ENCODE peak calls at places on chromosomes 2 and 18, in eight cellular contexts. G, Q, O, P, Y, A, R and E are unnamed samples. For H3K4me1 and H3K9me3, the result is how much of the 10 kb centered on the place peaks cover.

GRCh38 chr2:43239981-43240761 is 13.8 kb upstream of the ZFP36L2 start:
- DNase-seq in G (no peak), Q (no peak), O (no peak), P (no peak), Y (no peak), A (no peak), R (no peak), E (no peak)

GRCh38 chr2:202032841-202033316 is 776 bp upstream of the FZD7 start:
- DNase-seq in G (peak), Q (no peak), O (peak), P (no peak), Y (no peak), A (peak), R (peak), E (peak)

GRCh38 chr2:202172439-202173191 is 65.8 kb downstream of the SUMO1 start:
- DNase-seq in G (no peak), Q (no peak), O (no peak), P (no peak), Y (no peak), A (no peak), R (no peak), E (peak)

GRCh38 chr2:140786585-140786984 is 1344.2 kb downstream of the LRP1B start:
- DNase-seq in G (no peak), Q (no peak), O (no peak), P (no peak), Y (peak), A (no peak), R (no peak), E (no peak)

GRCh38 chr2:23268467-23269263 is 116.3 kb upstream of the KLHL29 start:
- DNase-seq in G (no peak), Q (no peak), O (no peak), P (no peak), Y (no peak), A (no peak), R (no peak), E (no peak)

GRCh38 chr18:58015045-58015444 is 29.0 kb upstream of the NEDD4L start:
- DNase-seq in G (no peak), Q (no peak), O (no peak), P (no peak), Y (no peak), A (no peak), R (no peak), E (no peak)

GRCh38 chr2:3102915-3103569 is 274.6 kb downstream of the EIPR1 start:
- DNase-seq in G (no peak), Q (no peak), O (no peak), P (no peak), Y (no peak), A (no peak), R (no peak), E (no peak)

GRCh38 chr18:74980669-74981068 is 228.3 kb downstream of the PTGR3 start:
- DNase-seq in G (no peak), Q (no peak), O (no peak), P (no peak), Y (no peak), A (no peak), R (no peak), E (no peak)

GRCh38 chr2:186399082-186399644 is 86.9 kb upstream of the ZC3H15 start:
- DNase-seq in G (no peak), Q (no peak), O (no peak), P (no peak), Y (no peak), A (no peak), R (no peak), E (no peak)

GRCh38 chr18:54883816-54884604 is 55.7 kb downstream of the RAB27B start:
- DNase-seq in G (no peak), Q (no peak), O (no peak), P (no peak), Y (no peak), A (no peak), R (no peak), E (no peak)

GRCh38 chr2:160582481-160583161 is 89.0 kb upstream of the RBMS1 start:
- DNase-seq in G (peak), Q (no peak), O (no peak), P (no peak), Y (peak), A (no peak), R (no peak), E (no peak)

GRCh38 chr18:63374520-63374919 is 7.5 kb upstream of the KDSR start:
- DNase-seq in G (no peak), Q (no peak), O (no peak), P (no peak), Y (no peak), A (no peak), R (no peak), E (no peak)

GRCh38 chr2:23698116-23698732 is 228.7 kb downstream of the ATAD2B start:
- DNase-seq in G (no peak), Q (no peak), O (no peak), P (no peak), Y (no peak), A (no peak), R (no peak), E (no peak)

GRCh38 chr2:153478289-153479261 is at the start of gene RPRM:
- DNase-seq in G (peak), Q (peak), O (peak), P (no peak), Y (peak), A (peak), R (peak), E (peak)

GRCh38 chr2:126792993-126793392 is 105.7 kb upstream of the TEX51 start:
- DNase-seq in G (no peak), Q (no peak), O (no peak), P (no peak), Y (no peak), A (no peak), R (no peak), E (no peak)

GRCh38 chr2:52563144-52563543 is 1204.5 kb upstream of the CHAC2 start:
- DNase-seq in G (no peak), Q (no peak), O (no peak), P (no peak), Y (no peak), A (no peak), R (no peak), E (no peak)

GRCh38 chr2:104078431-104079157 is 775.3 kb upstream of the POU3F3 start:
- DNase-seq in G (no peak), Q (no peak), O (no peak), P (no peak), Y (no peak), A (peak), R (no peak), E (no peak)

GRCh38 chr2:8528863-8529262 is 153.0 kb upstream of the ID2 start:
- DNase-seq in G (no peak), Q (no peak), O (no peak), P (no peak), Y (no peak), A (no peak), R (no peak), E (no peak)
- H3K4me1 ChIP-seq in G (under half), Q (under half), O (under half), P (under half), Y (under half), A (under half), R (under half), E (under half)

DNA sequence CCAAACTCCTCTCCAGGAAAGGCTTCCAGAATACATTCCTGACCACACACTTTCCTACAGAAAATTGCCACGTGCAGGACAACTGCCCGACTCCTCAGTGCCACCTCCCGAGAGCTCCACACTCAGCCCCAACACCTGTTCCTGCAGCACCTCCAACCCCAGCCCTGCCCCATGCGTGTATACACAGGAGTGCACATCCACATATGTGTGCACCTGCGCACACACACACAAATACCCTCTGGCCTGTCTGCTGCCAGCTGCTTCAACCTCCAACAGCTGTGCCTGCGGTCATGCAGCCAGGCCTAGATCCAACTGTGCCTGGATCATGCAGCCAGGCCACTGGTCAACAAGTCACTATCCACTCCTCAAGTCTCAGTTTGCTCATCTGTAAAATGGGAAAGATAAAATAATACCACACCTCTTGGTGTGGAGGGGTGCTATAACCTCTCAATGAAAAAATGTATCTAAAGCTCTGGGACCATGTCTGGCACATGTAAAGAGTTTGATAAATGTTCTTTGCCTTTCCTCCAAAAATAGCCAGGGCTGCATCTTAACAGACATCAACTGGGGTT is 152.1 kb upstream of the ID2 start:
- DNase-seq in G (no peak), Q (no peak), O (no peak), P (no peak), Y (no peak), A (no peak), R (no peak), E (no peak)
- H3K9me3 ChIP-seq in G (under half), Q (under half), O (under half), P (under half), Y (under half), A (under half), R (under half), E (under half)

GRCh38 chr2:1795261-1795828 is 51.0 kb upstream of the PXDN start:
- DNase-seq in G (no peak), Q (no peak), O (no peak), P (no peak), Y (no peak), A (no peak), R (no peak), E (no peak)

GRCh38 chr2:1795842-1796580 is 51.7 kb upstream of the PXDN start:
- DNase-seq in G (peak), Q (no peak), O (no peak), P (no peak), Y (no peak), A (no peak), R (no peak), E (no peak)

GRCh38 chr2:1794821-1795220 is 50.5 kb upstream of the PXDN start:
- DNase-seq in G (no peak), Q (no peak), O (no peak), P (no peak), Y (no peak), A (no peak), R (no peak), E (no peak)

GRCh38 chr2:1798425-1799144 is 54.3 kb upstream of the PXDN start:
- DNase-seq in G (no peak), Q (no peak), O (no peak), P (no peak), Y (no peak), A (no peak), R (no peak), E (no peak)

GRCh38 chr2:1796581-1796930 is 52.2 kb upstream of the PXDN start:
- DNase-seq in G (no peak), Q (no peak), O (no peak), P (no peak), Y (no peak), A (no peak), R (no peak), E (no peak)
- H3K4me3 ChIP-seq in G (no peak), Q (no peak), O (no peak), P (no peak), Y (no peak), A (no peak), R (no peak), E (no peak)

GRCh38 chr2:224031358-224031970 is 7.6 kb downstream of the SERPINE2 start:
- DNase-seq in G (no peak), Q (no peak), O (no peak), P (no peak), Y (no peak), A (no peak), R (no peak), E (no peak)

GRCh38 chr2:224027070-224027469 is 12.0 kb downstream of the SERPINE2 start:
- DNase-seq in G (no peak), Q (no peak), O (no peak), P (no peak), Y (peak), A (no peak), R (no peak), E (no peak)

GRCh38 chr2:224029876-224030275 is 9.2 kb downstream of the SERPINE2 start:
- DNase-seq in G (no peak), Q (no peak), O (no peak), P (no peak), Y (no peak), A (no peak), R (no peak), E (no peak)

GRCh38 chr2:224025874-224026273 is 13.2 kb downstream of the SERPINE2 start:
- DNase-seq in G (no peak), Q (peak), O (no peak), P (no peak), Y (no peak), A (no peak), R (peak), E (peak)

GRCh38 chr2:224027912-224028311 is 11.2 kb downstream of the SERPINE2 start:
- DNase-seq in G (no peak), Q (no peak), O (no peak), P (no peak), Y (no peak), A (no peak), R (no peak), E (no peak)
- H3K4me1 ChIP-seq in G (under half), Q (under half), O (under half), P (under half), Y (under half), A (under half), R (half or more), E (under half)

GRCh38 chr2:63008838-63009237 is 41.8 kb upstream of the OTX1 start:
- DNase-seq in G (no peak), Q (no peak), O (no peak), P (no peak), Y (no peak), A (no peak), R (no peak), E (peak)
- H3K9me3 ChIP-seq in G (under half), Q (under half), O (under half), P (under half), Y (under half), A (under half), R (under half), E (under half)

GRCh38 chr2:234444242-234444641 is 52.6 kb downstream of the ARL4C start:
- DNase-seq in G (peak), Q (no peak), O (no peak), P (no peak), Y (no peak), A (no peak), R (peak), E (no peak)

GRCh38 chr2:234447189-234447588 is 49.7 kb downstream of the ARL4C start:
- DNase-seq in G (no peak), Q (no peak), O (no peak), P (no peak), Y (no peak), A (no peak), R (no peak), E (no peak)

GRCh38 chr2:234446404-234447076 is 50.3 kb downstream of the ARL4C start:
- DNase-seq in G (no peak), Q (peak), O (peak), P (no peak), Y (no peak), A (peak), R (peak), E (peak)

GRCh38 chr2:234447963-234448362 is 48.9 kb downstream of the ARL4C start:
- DNase-seq in G (no peak), Q (no peak), O (no peak), P (no peak), Y (no peak), A (no peak), R (peak), E (no peak)

DNA sequence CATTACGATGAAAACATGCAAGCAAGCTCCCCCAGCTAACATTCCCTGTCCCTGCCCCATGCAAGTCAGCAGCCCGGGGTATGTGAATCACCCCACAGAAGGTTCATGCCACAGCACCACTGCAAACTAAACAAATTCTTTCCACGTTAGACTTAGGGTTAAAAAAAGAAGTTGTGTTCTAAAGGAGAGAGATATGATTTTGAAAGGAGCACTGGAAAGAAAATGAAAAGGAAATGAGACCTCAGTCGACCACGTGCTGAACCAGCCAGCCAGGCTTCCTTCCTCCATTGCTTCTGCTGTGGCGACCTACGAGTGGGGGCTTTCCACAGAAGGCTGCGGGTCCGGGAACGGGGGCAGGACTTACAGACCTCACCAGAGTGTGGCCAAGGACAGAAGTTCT is 52.0 kb downstream of the ARL4C start:
- DNase-seq in G (peak), Q (peak), O (no peak), P (no peak), Y (no peak), A (no peak), R (peak), E (peak)
- H3K4me3 ChIP-seq in G (no peak), Q (no peak), O (no peak), P (no peak), Y (no peak), A (no peak), R (peak), E (no peak)

GRCh38 chr2:32958836-32959235 is 12.1 kb downstream of the LTBP1 start:
- DNase-seq in G (peak), Q (no peak), O (no peak), P (no peak), Y (no peak), A (no peak), R (no peak), E (no peak)

GRCh38 chr2:32963941-32964340 is 17.2 kb downstream of the LTBP1 start:
- DNase-seq in G (peak), Q (no peak), O (no peak), P (no peak), Y (no peak), A (no peak), R (no peak), E (no peak)

GRCh38 chr2:32962652-32963051 is 15.9 kb downstream of the LTBP1 start:
- DNase-seq in G (no peak), Q (no peak), O (no peak), P (no peak), Y (no peak), A (no peak), R (no peak), E (no peak)

GRCh38 chr2:32960238-32960637 is 13.5 kb downstream of the LTBP1 start:
- DNase-seq in G (no peak), Q (no peak), O (no peak), P (no peak), Y (no peak), A (no peak), R (no peak), E (no peak)

DNA sequence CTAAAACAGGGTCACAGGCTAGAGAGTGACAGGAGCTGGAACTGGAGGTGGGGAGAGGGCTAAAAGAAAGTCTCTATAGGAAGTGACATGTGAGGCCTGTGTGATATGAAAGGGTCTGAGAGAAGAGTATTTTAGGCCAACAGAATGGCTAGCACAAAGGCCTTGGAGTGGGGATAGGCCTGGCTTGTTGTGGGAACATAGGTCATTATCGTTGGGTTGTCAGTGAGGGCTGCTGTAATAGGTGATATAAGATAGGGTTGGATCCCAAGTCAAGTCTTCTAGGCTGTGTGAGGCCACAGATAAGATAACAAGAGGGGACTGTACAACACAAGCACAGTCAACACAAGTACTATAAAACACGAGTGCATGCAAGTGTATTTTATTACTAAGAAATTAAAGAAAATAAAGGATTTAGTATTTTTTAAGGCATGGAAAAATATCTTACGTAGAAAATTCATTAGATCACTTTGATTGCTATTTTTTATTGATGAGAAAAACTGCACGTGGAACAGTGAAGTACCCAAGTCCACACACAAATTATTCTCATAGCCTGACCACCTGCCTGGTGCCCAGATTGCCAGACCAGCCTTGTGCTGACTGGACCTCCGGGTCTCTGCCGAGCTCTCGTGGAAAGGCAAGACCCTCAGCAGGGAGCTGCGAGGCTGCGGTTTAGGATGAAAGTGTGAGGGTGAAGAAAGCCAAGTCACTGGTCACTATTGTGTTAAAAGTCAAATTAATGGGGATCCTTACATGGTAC is 14.1 kb downstream of the LTBP1 start:
- DNase-seq in G (no peak), Q (no peak), O (no peak), P (no peak), Y (no peak), A (no peak), R (no peak), E (peak)
- H3K4me1 ChIP-seq in G (under half), Q (under half), O (under half), P (under half), Y (under half), A (under half), R (under half), E (under half)